ENCODE peak calls at places on chromosomes 11 and 22, in seven cellular contexts. M is GM13977, I is dorsolateral prefrontal cortex, S is progenitor cell of endocrine pancreas, D is neural crest cell, K is esophagus squamous epithelium, L is cardiac septum. R is an unnamed sample.

GRCh38 chr11:65182258-65183170 is 786 bp downstream of the CAPN1 start:
- DNase-seq in M (no peak), I (peak), S (peak), D (no peak), K (no peak), L (no peak), R (no peak)

GRCh38 chr22:20247010-20247505 is 21.1 kb downstream of the RTN4R start:
- DNase-seq in M (peak), I (peak), S (no peak), D (no peak), K (no peak), L (no peak), R (no peak)

GRCh38 chr22:17096095-17096494 is 11.3 kb downstream of the IL17RA start:
- DNase-seq in M (no peak), I (no peak), S (no peak), D (no peak), K (no peak), L (peak), R (no peak)

GRCh38 chr11:120259988-120260565 is 20.1 kb downstream of the POU2F3 start:
- DNase-seq in M (no peak), I (no peak), S (no peak), D (no peak), K (no peak), L (no peak), R (no peak)

GRCh38 chr22:50169774-50170341 is 673 bp upstream of the PANX2 start:
- DNase-seq in M (peak), I (no peak), S (no peak), D (no peak), K (no peak), L (peak), R (no peak)

GRCh38 chr22:38135133-38135706 is 24.7 kb upstream of the BAIAP2L2 start:
- DNase-seq in M (no peak), I (peak), S (no peak), D (no peak), K (no peak), L (peak), R (no peak)

GRCh38 chr11:97963528-97964331 is 1057.0 kb upstream of the CNTN5 start:
- DNase-seq in M (no peak), I (no peak), S (no peak), D (no peak), K (no peak), L (no peak), R (no peak)

GRCh38 chr11:61837411-61838005 is 9.4 kb downstream of the FADS2 start:
- DNase-seq in M (no peak), I (no peak), S (no peak), D (no peak), K (no peak), L (no peak), R (no peak)

GRCh38 chr11:61967924-61968757 is 707 bp upstream of the FTH1 start:
- DNase-seq in M (peak), I (peak), S (peak), D (peak), K (no peak), L (no peak), R (no peak)

GRCh38 chr11:128924109-128924508 is 18.6 kb downstream of the TP53AIP1 start:
- DNase-seq in M (no peak), I (peak), S (no peak), D (no peak), K (no peak), L (peak), R (no peak)

GRCh38 chr11:132186193-132186592 is 815.8 kb downstream of the NTM start:
- DNase-seq in M (no peak), I (no peak), S (no peak), D (no peak), K (no peak), L (no peak), R (no peak)

GRCh38 chr11:16191212-16191851 is 165.0 kb downstream of the SOX6 start:
- DNase-seq in M (no peak), I (no peak), S (no peak), D (no peak), K (no peak), L (no peak), R (no peak)

GRCh38 chr11:63583288-63583687 is 20.1 kb upstream of the PLAAT2 start:
- DNase-seq in M (no peak), I (no peak), S (no peak), D (no peak), K (no peak), L (no peak), R (no peak)

GRCh38 chr22:21626073-21626734 is 3.6 kb downstream of the YDJC start:
- DNase-seq in M (no peak), I (no peak), S (no peak), D (no peak), K (no peak), L (no peak), R (no peak)

GRCh38 chr11:22976146-22976545 is 115.9 kb upstream of the CCDC179 start:
- DNase-seq in M (no peak), I (no peak), S (no peak), D (no peak), K (no peak), L (no peak), R (no peak)

GRCh38 chr11:16607675-16608644 is 130.5 kb upstream of the C11orf58 start:
- DNase-seq in M (no peak), I (no peak), S (no peak), D (peak), K (no peak), L (peak), R (no peak)

GRCh38 chr22:17258015-17258827 is 39.0 kb upstream of the ADA2 start:
- DNase-seq in M (peak), I (no peak), S (peak), D (peak), K (no peak), L (peak), R (no peak)

GRCh38 chr11:62069961-62070919 is 53.6 kb upstream of the INCENP start:
- DNase-seq in M (no peak), I (no peak), S (no peak), D (no peak), K (no peak), L (no peak), R (no peak)

GRCh38 chr11:96275807-96276594 is 67.0 kb downstream of the MAML2 start:
- DNase-seq in M (no peak), I (no peak), S (no peak), D (no peak), K (no peak), L (no peak), R (no peak)

GRCh38 chr11:127493330-127493729 is 492.8 kb upstream of the KIRREL3 start:
- DNase-seq in M (no peak), I (no peak), S (no peak), D (peak), K (no peak), L (no peak), R (no peak)

GRCh38 chr11:66113132-66113856 is 43.2 kb downstream of the PACS1 start:
- DNase-seq in M (no peak), I (no peak), S (no peak), D (no peak), K (no peak), L (no peak), R (no peak)

GRCh38 chr11:94149435-94149834 is 20.8 kb downstream of the PANX1 start:
- DNase-seq in M (no peak), I (no peak), S (no peak), D (no peak), K (no peak), L (no peak), R (no peak)

GRCh38 chr11:15493921-15494630 is 379.4 kb downstream of the INSC start:
- DNase-seq in M (no peak), I (no peak), S (no peak), D (no peak), K (no peak), L (no peak), R (no peak)

GRCh38 chr11:47607380-47607779 is 13.2 kb upstream of the C1QTNF4 start:
- DNase-seq in M (no peak), I (peak), S (no peak), D (no peak), K (no peak), L (no peak), R (no peak)

GRCh38 chr11:35553831-35554230 is 28.4 kb upstream of the PAMR1 start:
- DNase-seq in M (no peak), I (no peak), S (no peak), D (no peak), K (no peak), L (no peak), R (no peak)

GRCh38 chr11:94665116-94665659 is 98.0 kb downstream of the PIWIL4 start:
- DNase-seq in M (no peak), I (no peak), S (no peak), D (no peak), K (no peak), L (no peak), R (no peak)

GRCh38 chr11:70315726-70316125 is 45.2 kb downstream of the PPFIA1 start:
- DNase-seq in M (no peak), I (no peak), S (no peak), D (no peak), K (no peak), L (no peak), R (no peak)

GRCh38 chr11:77044886-77045285 is 10.7 kb downstream of the B3GNT6 start:
- DNase-seq in M (no peak), I (no peak), S (no peak), D (no peak), K (no peak), L (no peak), R (no peak)

GRCh38 chr22:30208631-30209603 is 37.6 kb downstream of the LIF start:
- DNase-seq in M (peak), I (no peak), S (no peak), D (no peak), K (no peak), L (no peak), R (no peak)

GRCh38 chr11:133911169-133911568 is 45.6 kb downstream of the IGSF9B start:
- DNase-seq in M (peak), I (no peak), S (no peak), D (no peak), K (no peak), L (no peak), R (no peak)

GRCh38 chr11:46865340-46865739 is 19.3 kb upstream of the CKAP5 start:
- DNase-seq in M (no peak), I (no peak), S (no peak), D (no peak), K (no peak), L (no peak), R (no peak)

R was measured in cortex of kidney.